ENCODE peak calls at places on chromosomes 13 and 19, in eight cellular contexts. One of them, this sample, is unnamed.

GRCh38 chr13:39913928-39914327 is 258.5 kb downstream of the COG6 start:
- DNase-seq in MM.1S: no peak
- DNase-seq in OCI-LY7: no peak
- DNase-seq in GM23338: no peak
- DNase-seq in PC-3: no peak
- DNase-seq in SK-N-SH: no peak
- DNase-seq in HCT116: no peak
- DNase-seq in hepatocyte: no peak
- DNase-seq in this sample: no peak

GRCh38 chr13:91351123-91351522 is 3.6 kb downstream of the MIR17HG start:
- DNase-seq in OCI-LY7: peak
- DNase-seq in HCT116: no peak
- DNase-seq in GM23338: no peak
- DNase-seq in hepatocyte: no peak
- DNase-seq in SK-N-SH: no peak
- DNase-seq in MM.1S: no peak
- DNase-seq in PC-3: no peak
- DNase-seq in this sample: no peak

GRCh38 chr13:44172411-44172810 is 201.2 kb upstream of the SERP2 start:
- DNase-seq in PC-3: peak
- DNase-seq in hepatocyte: no peak
- DNase-seq in MM.1S: no peak
- DNase-seq in OCI-LY7: no peak
- DNase-seq in SK-N-SH: no peak
- DNase-seq in HCT116: no peak
- DNase-seq in GM23338: no peak
- DNase-seq in this sample: no peak

GRCh38 chr19:42284066-42284501 is 15.0 kb downstream of the CIC start:
- DNase-seq in hepatocyte: peak
- DNase-seq in PC-3: no peak
- DNase-seq in HCT116: no peak
- DNase-seq in GM23338: peak
- DNase-seq in MM.1S: peak
- DNase-seq in OCI-LY7: peak
- DNase-seq in SK-N-SH: peak
- DNase-seq in this sample: peak

GRCh38 chr13:113567681-113568080 is 16.9 kb upstream of the TFDP1 start:
- DNase-seq in SK-N-SH: no peak
- DNase-seq in PC-3: no peak
- DNase-seq in HCT116: no peak
- DNase-seq in GM23338: no peak
- DNase-seq in MM.1S: no peak
- DNase-seq in hepatocyte: no peak
- DNase-seq in OCI-LY7: no peak
- DNase-seq in this sample: no peak

GRCh38 chr13:113657851-113658741 is at the start of gene ATP4B:
- DNase-seq in MM.1S: no peak
- DNase-seq in GM23338: no peak
- DNase-seq in hepatocyte: no peak
- DNase-seq in HCT116: no peak
- DNase-seq in OCI-LY7: no peak
- DNase-seq in PC-3: no peak
- DNase-seq in SK-N-SH: peak
- DNase-seq in this sample: no peak

GRCh38 chr13:42497798-42498197 is 76.2 kb upstream of the TNFSF11 start:
- DNase-seq in hepatocyte: peak
- DNase-seq in MM.1S: no peak
- DNase-seq in HCT116: no peak
- DNase-seq in GM23338: no peak
- DNase-seq in OCI-LY7: no peak
- DNase-seq in PC-3: peak
- DNase-seq in SK-N-SH: no peak
- DNase-seq in this sample: no peak

GRCh38 chr13:27533155-27533643 is 82.8 kb upstream of the MTIF3 start:
- DNase-seq in SK-N-SH: peak
- DNase-seq in MM.1S: peak
- DNase-seq in OCI-LY7: peak
- DNase-seq in hepatocyte: peak
- DNase-seq in GM23338: peak
- DNase-seq in HCT116: peak
- DNase-seq in PC-3: peak
- DNase-seq in this sample: peak

GRCh38 chr13:44574466-44574855 is 1.7 kb downstream of the TSC22D1 start:
- DNase-seq in PC-3: peak
- DNase-seq in GM23338: no peak
- DNase-seq in HCT116: no peak
- DNase-seq in OCI-LY7: no peak
- DNase-seq in MM.1S: no peak
- DNase-seq in hepatocyte: no peak
- DNase-seq in SK-N-SH: no peak
- DNase-seq in this sample: peak

GRCh38 chr13:60146491-60146890 is 17.2 kb downstream of the DIAPH3 start:
- DNase-seq in HCT116: no peak
- DNase-seq in OCI-LY7: no peak
- DNase-seq in GM23338: no peak
- DNase-seq in MM.1S: no peak
- DNase-seq in PC-3: no peak
- DNase-seq in SK-N-SH: no peak
- DNase-seq in hepatocyte: no peak
- DNase-seq in this sample: no peak

GRCh38 chr19:14517446-14517839 is 754 bp downstream of the DNAJB1 start:
- DNase-seq in PC-3: no peak
- DNase-seq in OCI-LY7: no peak
- DNase-seq in hepatocyte: no peak
- DNase-seq in SK-N-SH: no peak
- DNase-seq in GM23338: no peak
- DNase-seq in HCT116: no peak
- DNase-seq in MM.1S: no peak
- DNase-seq in this sample: no peak

GRCh38 chr13:53749306-53749705 is 720.7 kb downstream of the OLFM4 start:
- DNase-seq in SK-N-SH: peak
- DNase-seq in HCT116: no peak
- DNase-seq in GM23338: no peak
- DNase-seq in hepatocyte: no peak
- DNase-seq in OCI-LY7: no peak
- DNase-seq in MM.1S: no peak
- DNase-seq in PC-3: no peak
- DNase-seq in this sample: no peak

GRCh38 chr19:55209430-55210119 is at the start of gene PTPRH:
- DNase-seq in PC-3: peak
- DNase-seq in HCT116: no peak
- DNase-seq in SK-N-SH: no peak
- DNase-seq in hepatocyte: peak
- DNase-seq in MM.1S: no peak
- DNase-seq in GM23338: no peak
- DNase-seq in OCI-LY7: no peak
- DNase-seq in this sample: no peak

GRCh38 chr19:19034204-19034624 is 811 bp downstream of the ARMC6 start:
- DNase-seq in hepatocyte: peak
- DNase-seq in HCT116: peak
- DNase-seq in SK-N-SH: peak
- DNase-seq in MM.1S: peak
- DNase-seq in GM23338: peak
- DNase-seq in PC-3: peak
- DNase-seq in OCI-LY7: peak
- DNase-seq in this sample: peak

GRCh38 chr19:57773488-57773887 is 4.0 kb downstream of the ZNF586 start:
- DNase-seq in MM.1S: no peak
- DNase-seq in PC-3: no peak
- DNase-seq in hepatocyte: no peak
- DNase-seq in SK-N-SH: no peak
- DNase-seq in GM23338: no peak
- DNase-seq in HCT116: no peak
- DNase-seq in OCI-LY7: no peak
- DNase-seq in this sample: no peak

GRCh38 chr13:111852701-111853100 is 214.2 kb upstream of the SOX1 start:
- DNase-seq in hepatocyte: no peak
- DNase-seq in SK-N-SH: no peak
- DNase-seq in HCT116: no peak
- DNase-seq in PC-3: no peak
- DNase-seq in GM23338: no peak
- DNase-seq in MM.1S: no peak
- DNase-seq in OCI-LY7: no peak
- DNase-seq in this sample: no peak

DNA sequence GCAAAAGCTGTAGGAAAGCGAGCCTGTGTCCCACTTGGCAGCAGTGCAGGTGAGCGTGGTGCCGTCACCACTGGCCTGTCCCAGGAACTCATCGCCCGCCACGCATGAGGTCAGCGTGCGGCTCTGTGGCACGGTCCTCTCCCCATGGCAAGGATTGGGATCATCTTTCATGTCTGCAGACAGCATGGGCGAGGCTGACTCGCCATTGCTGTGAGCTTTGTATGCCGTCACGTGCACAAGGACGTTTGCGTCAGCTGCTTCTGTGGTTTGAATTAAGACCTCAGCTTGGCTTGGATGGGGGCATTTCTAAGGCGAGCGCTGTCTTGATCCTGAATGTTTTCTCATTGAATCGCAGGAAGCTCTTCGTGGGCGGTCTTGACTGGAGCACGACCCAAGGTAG is 9.8 kb downstream of the DAZAP1 start:
- DNase-seq in HCT116: no peak
- DNase-seq in PC-3: no peak
- DNase-seq in hepatocyte: no peak
- DNase-seq in OCI-LY7: no peak
- DNase-seq in MM.1S: no peak
- DNase-seq in SK-N-SH: no peak
- DNase-seq in GM23338: no peak
- DNase-seq in this sample: no peak
- TF ChIP-seq EZH2phosphoT487 in HCT116: no peak
- TF ChIP-seq EZH2phosphoT487 in PC-3: no peak
- TF ChIP-seq EZH2phosphoT487 in hepatocyte: no peak
- TF ChIP-seq EZH2phosphoT487 in OCI-LY7: no peak
- TF ChIP-seq EZH2phosphoT487 in MM.1S: no peak
- TF ChIP-seq EZH2phosphoT487 in SK-N-SH: no peak
- TF ChIP-seq EZH2phosphoT487 in GM23338: no peak
- TF ChIP-seq EZH2phosphoT487 in this sample: no peak

GRCh38 chr13:49265822-49266221 is 18.1 kb downstream of the CDADC1 start:
- DNase-seq in OCI-LY7: no peak
- DNase-seq in hepatocyte: no peak
- DNase-seq in PC-3: no peak
- DNase-seq in MM.1S: no peak
- DNase-seq in GM23338: no peak
- DNase-seq in SK-N-SH: no peak
- DNase-seq in HCT116: no peak
- DNase-seq in this sample: no peak
- TF ChIP-seq EZH2phosphoT487 in OCI-LY7: no peak
- TF ChIP-seq EZH2phosphoT487 in hepatocyte: no peak
- TF ChIP-seq EZH2phosphoT487 in PC-3: no peak
- TF ChIP-seq EZH2phosphoT487 in MM.1S: no peak
- TF ChIP-seq EZH2phosphoT487 in GM23338: no peak
- TF ChIP-seq EZH2phosphoT487 in SK-N-SH: no peak
- TF ChIP-seq EZH2phosphoT487 in HCT116: no peak
- TF ChIP-seq EZH2phosphoT487 in this sample: no peak

DNA sequence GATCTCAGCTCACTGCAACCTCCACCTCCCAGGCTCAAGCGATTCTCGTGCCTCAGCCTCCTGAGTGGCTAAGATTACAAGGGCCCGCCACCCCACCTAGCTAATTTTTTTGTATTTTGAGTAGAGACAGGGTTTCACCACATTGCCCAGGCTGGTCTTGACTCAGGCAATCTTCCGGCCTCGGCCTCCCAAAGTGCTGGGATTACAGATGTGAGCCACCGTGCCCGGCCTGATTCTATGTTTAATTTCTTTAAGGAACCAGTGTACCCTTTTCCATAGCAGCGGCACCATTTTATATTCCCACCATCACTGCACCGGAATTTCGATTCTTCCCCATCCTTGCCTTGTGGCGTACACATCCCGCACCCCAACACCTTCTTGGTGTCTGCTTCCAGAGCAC is 17.7 kb upstream of the INSR start:
- DNase-seq in hepatocyte: no peak
- DNase-seq in SK-N-SH: no peak
- DNase-seq in HCT116: no peak
- DNase-seq in OCI-LY7: no peak
- DNase-seq in GM23338: no peak
- DNase-seq in MM.1S: no peak
- DNase-seq in PC-3: no peak
- DNase-seq in this sample: no peak
- TF ChIP-seq EZH2phosphoT487 in hepatocyte: no peak
- TF ChIP-seq EZH2phosphoT487 in SK-N-SH: no peak
- TF ChIP-seq EZH2phosphoT487 in HCT116: no peak
- TF ChIP-seq EZH2phosphoT487 in OCI-LY7: no peak
- TF ChIP-seq EZH2phosphoT487 in GM23338: no peak
- TF ChIP-seq EZH2phosphoT487 in MM.1S: no peak
- TF ChIP-seq EZH2phosphoT487 in PC-3: no peak
- TF ChIP-seq EZH2phosphoT487 in this sample: no peak

GRCh38 chr19:1592755-1593628 is at the start of gene MBD3:
- DNase-seq in SK-N-SH: peak
- DNase-seq in PC-3: peak
- DNase-seq in HCT116: peak
- DNase-seq in MM.1S: peak
- DNase-seq in hepatocyte: peak
- DNase-seq in OCI-LY7: peak
- DNase-seq in GM23338: peak
- DNase-seq in this sample: peak

GRCh38 chr19:1590641-1591397 is 1.8 kb downstream of the MBD3 start:
- DNase-seq in PC-3: no peak
- DNase-seq in hepatocyte: peak
- DNase-seq in HCT116: no peak
- DNase-seq in GM23338: peak
- DNase-seq in SK-N-SH: peak
- DNase-seq in OCI-LY7: peak
- DNase-seq in MM.1S: peak
- DNase-seq in this sample: peak

GRCh38 chr19:1591421-1592022 is 1.1 kb downstream of the MBD3 start:
- DNase-seq in hepatocyte: peak
- DNase-seq in HCT116: no peak
- DNase-seq in SK-N-SH: peak
- DNase-seq in MM.1S: peak
- DNase-seq in GM23338: no peak
- DNase-seq in PC-3: no peak
- DNase-seq in OCI-LY7: peak
- DNase-seq in this sample: peak

GRCh38 chr19:1587872-1588271 is 4.8 kb downstream of the MBD3 start:
- DNase-seq in GM23338: no peak
- DNase-seq in HCT116: no peak
- DNase-seq in hepatocyte: no peak
- DNase-seq in SK-N-SH: no peak
- DNase-seq in PC-3: no peak
- DNase-seq in OCI-LY7: no peak
- DNase-seq in MM.1S: no peak
- DNase-seq in this sample: no peak

DNA sequence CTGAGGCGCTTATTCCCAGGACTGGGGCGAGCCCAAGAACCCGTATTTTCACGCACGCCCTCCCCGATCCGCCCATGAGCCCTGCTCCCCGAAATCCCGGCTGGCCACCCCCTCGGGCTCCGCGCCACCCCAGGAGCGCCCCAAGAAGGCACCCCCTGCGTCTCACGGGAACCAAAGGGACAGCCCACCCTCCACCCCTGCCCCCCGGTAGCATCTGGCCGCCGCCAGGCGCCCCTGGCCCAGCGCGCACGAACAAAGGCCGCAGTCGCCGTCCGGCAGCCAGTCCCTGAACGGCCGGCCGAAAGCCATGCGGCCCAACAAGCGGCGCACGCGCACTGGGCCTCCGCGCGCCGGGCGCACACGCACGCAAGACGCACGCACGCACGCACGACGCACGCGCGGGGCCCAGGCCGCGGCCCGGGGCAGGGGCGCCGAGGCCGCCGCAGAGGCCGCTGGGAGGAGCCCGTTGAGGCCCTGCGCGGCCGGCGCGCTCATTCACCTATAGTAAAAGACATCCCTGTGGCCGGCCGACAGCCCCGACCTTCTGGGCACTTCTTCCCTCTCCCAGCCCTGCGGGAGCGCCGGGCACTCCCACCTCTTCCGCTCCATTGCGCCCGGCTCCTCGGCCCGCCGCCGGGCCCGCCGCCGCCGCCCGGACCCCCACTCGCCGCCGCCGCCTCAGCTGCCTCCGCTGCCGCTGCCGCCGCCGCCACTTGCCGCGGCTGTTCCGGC is 476 bp downstream of the MBD3 start:
- DNase-seq in MM.1S: peak
- DNase-seq in HCT116: peak
- DNase-seq in hepatocyte: peak
- DNase-seq in GM23338: peak
- DNase-seq in PC-3: peak
- DNase-seq in OCI-LY7: peak
- DNase-seq in SK-N-SH: peak
- DNase-seq in this sample: peak
- TF ChIP-seq EZH2phosphoT487 in MM.1S: no peak
- TF ChIP-seq EZH2phosphoT487 in HCT116: no peak
- TF ChIP-seq EZH2phosphoT487 in hepatocyte: no peak
- TF ChIP-seq EZH2phosphoT487 in GM23338: no peak
- TF ChIP-seq EZH2phosphoT487 in PC-3: no peak
- TF ChIP-seq EZH2phosphoT487 in OCI-LY7: no peak
- TF ChIP-seq EZH2phosphoT487 in SK-N-SH: no peak
- TF ChIP-seq EZH2phosphoT487 in this sample: no peak